ENCODE peak calls at places on chromosome 4, in eight cellular contexts. One of them, this sample, is unnamed.

GRCh38 chr4:86910820-86911684 is 18.8 kb upstream of the C4orf36 start:
- DNase-seq in HepG2: no peak
- DNase-seq in SK-N-SH: no peak
- DNase-seq in endothelial cell of umbilical vein: no peak
- DNase-seq in K562: no peak
- DNase-seq in A549: no peak
- DNase-seq in HCT116: no peak
- DNase-seq in GM12878: no peak
- DNase-seq in this sample: no peak

GRCh38 chr4:86720508-86721068 is 126.5 kb downstream of the PTPN13 start:
- DNase-seq in endothelial cell of umbilical vein: peak
- DNase-seq in SK-N-SH: no peak
- DNase-seq in K562: no peak
- DNase-seq in HepG2: no peak
- DNase-seq in GM12878: no peak
- DNase-seq in A549: no peak
- DNase-seq in HCT116: no peak
- DNase-seq in this sample: no peak

GRCh38 chr4:108172231-108172779 is 3.6 kb upstream of the LEF1 start:
- DNase-seq in GM12878: no peak
- DNase-seq in SK-N-SH: peak
- DNase-seq in HCT116: no peak
- DNase-seq in endothelial cell of umbilical vein: no peak
- DNase-seq in HepG2: no peak
- DNase-seq in A549: no peak
- DNase-seq in K562: no peak
- DNase-seq in this sample: no peak

GRCh38 chr4:17163156-17163555 is 264.7 kb upstream of the LDB2 start:
- DNase-seq in endothelial cell of umbilical vein: no peak
- DNase-seq in SK-N-SH: no peak
- DNase-seq in HepG2: no peak
- DNase-seq in K562: no peak
- DNase-seq in HCT116: no peak
- DNase-seq in GM12878: no peak
- DNase-seq in A549: no peak
- DNase-seq in this sample: no peak

GRCh38 chr4:118774989-118775388 is 60.9 kb downstream of the SEC24D start:
- DNase-seq in A549: no peak
- DNase-seq in HepG2: no peak
- DNase-seq in SK-N-SH: no peak
- DNase-seq in K562: no peak
- DNase-seq in endothelial cell of umbilical vein: peak
- DNase-seq in HCT116: no peak
- DNase-seq in GM12878: no peak
- DNase-seq in this sample: no peak

GRCh38 chr4:161359491-161359890 is 804.3 kb downstream of the FSTL5 start:
- DNase-seq in GM12878: peak
- DNase-seq in SK-N-SH: no peak
- DNase-seq in K562: no peak
- DNase-seq in A549: peak
- DNase-seq in HepG2: no peak
- DNase-seq in HCT116: no peak
- DNase-seq in endothelial cell of umbilical vein: no peak
- DNase-seq in this sample: no peak

GRCh38 chr4:48939785-48940184 is 33.2 kb upstream of the OCIAD2 start:
- DNase-seq in endothelial cell of umbilical vein: peak
- DNase-seq in SK-N-SH: no peak
- DNase-seq in K562: no peak
- DNase-seq in A549: peak
- DNase-seq in HepG2: no peak
- DNase-seq in HCT116: no peak
- DNase-seq in GM12878: no peak
- DNase-seq in this sample: no peak

GRCh38 chr4:153151535-153152452 is 52.4 kb upstream of the TRIM2 start:
- DNase-seq in HepG2: no peak
- DNase-seq in endothelial cell of umbilical vein: peak
- DNase-seq in K562: no peak
- DNase-seq in SK-N-SH: peak
- DNase-seq in A549: peak
- DNase-seq in HCT116: no peak
- DNase-seq in GM12878: no peak
- DNase-seq in this sample: peak

GRCh38 chr4:156778093-156778492 is 193.5 kb downstream of the PDGFC start:
- DNase-seq in HCT116: no peak
- DNase-seq in K562: no peak
- DNase-seq in GM12878: no peak
- DNase-seq in HepG2: no peak
- DNase-seq in endothelial cell of umbilical vein: no peak
- DNase-seq in A549: no peak
- DNase-seq in SK-N-SH: no peak
- DNase-seq in this sample: no peak

GRCh38 chr4:68904786-68905185 is 46.8 kb downstream of the UGT2A3 start:
- DNase-seq in A549: no peak
- DNase-seq in SK-N-SH: no peak
- DNase-seq in HepG2: peak
- DNase-seq in GM12878: peak
- DNase-seq in K562: peak
- DNase-seq in endothelial cell of umbilical vein: no peak
- DNase-seq in HCT116: no peak
- DNase-seq in this sample: peak
- TF ChIP-seq CTCF in A549: no peak
- TF ChIP-seq CTCF in SK-N-SH: peak
- TF ChIP-seq CTCF in HepG2: peak
- TF ChIP-seq CTCF in GM12878: peak
- TF ChIP-seq CTCF in K562: no peak
- TF ChIP-seq CTCF in endothelial cell of umbilical vein: no peak
- TF ChIP-seq CTCF in HCT116: peak
- TF ChIP-seq CTCF in this sample: peak

GRCh38 chr4:159160242-159160641 is 57.4 kb downstream of the RAPGEF2 start:
- DNase-seq in K562: no peak
- DNase-seq in GM12878: no peak
- DNase-seq in endothelial cell of umbilical vein: no peak
- DNase-seq in A549: no peak
- DNase-seq in HCT116: no peak
- DNase-seq in SK-N-SH: peak
- DNase-seq in HepG2: no peak
- DNase-seq in this sample: no peak

GRCh38 chr4:159155119-159155518 is 52.2 kb downstream of the RAPGEF2 start:
- DNase-seq in SK-N-SH: no peak
- DNase-seq in GM12878: no peak
- DNase-seq in A549: no peak
- DNase-seq in K562: no peak
- DNase-seq in HCT116: no peak
- DNase-seq in endothelial cell of umbilical vein: no peak
- DNase-seq in HepG2: no peak
- DNase-seq in this sample: no peak

GRCh38 chr4:159158989-159159388 is 56.1 kb downstream of the RAPGEF2 start:
- DNase-seq in HepG2: no peak
- DNase-seq in GM12878: no peak
- DNase-seq in SK-N-SH: no peak
- DNase-seq in HCT116: no peak
- DNase-seq in endothelial cell of umbilical vein: peak
- DNase-seq in A549: no peak
- DNase-seq in K562: no peak
- DNase-seq in this sample: no peak

GRCh38 chr4:159159611-159160010 is 56.7 kb downstream of the RAPGEF2 start:
- DNase-seq in HCT116: no peak
- DNase-seq in endothelial cell of umbilical vein: peak
- DNase-seq in SK-N-SH: no peak
- DNase-seq in K562: no peak
- DNase-seq in HepG2: no peak
- DNase-seq in A549: no peak
- DNase-seq in GM12878: no peak
- DNase-seq in this sample: no peak

DNA sequence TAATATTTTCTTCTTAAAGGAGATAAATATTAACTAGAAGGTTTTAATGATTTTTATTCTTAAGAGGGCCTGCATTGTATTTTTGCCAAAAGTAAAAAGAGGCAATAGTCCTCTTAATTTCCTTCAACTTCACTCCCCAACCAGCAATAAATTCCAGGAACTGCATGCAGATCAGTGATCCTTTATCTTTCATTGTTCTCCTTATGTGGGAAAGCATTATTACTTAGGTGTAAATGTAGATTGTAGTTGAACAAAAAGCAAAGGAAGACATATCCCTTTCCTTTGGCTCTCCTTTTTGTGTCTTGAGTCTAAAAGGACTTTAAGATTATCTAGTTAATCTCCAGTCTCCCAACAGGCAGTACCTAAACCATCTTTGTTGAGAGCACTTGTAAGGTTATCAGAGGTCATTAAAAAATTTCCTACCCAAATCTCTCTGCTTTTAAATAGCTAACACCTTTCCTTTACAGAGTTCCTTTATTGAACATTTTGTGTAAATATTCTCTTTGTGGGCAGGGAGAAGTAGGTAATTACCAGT is 55.3 kb downstream of the RAPGEF2 start:
- DNase-seq in SK-N-SH: no peak
- DNase-seq in HCT116: no peak
- DNase-seq in A549: no peak
- DNase-seq in GM12878: no peak
- DNase-seq in K562: no peak
- DNase-seq in HepG2: no peak
- DNase-seq in endothelial cell of umbilical vein: peak
- DNase-seq in this sample: no peak
- TF ChIP-seq MAX in SK-N-SH: no peak
- TF ChIP-seq MAX in HCT116: no peak
- TF ChIP-seq MAX in A549: no peak
- TF ChIP-seq MAX in GM12878: no peak
- TF ChIP-seq MAX in K562: no peak
- TF ChIP-seq MAX in HepG2: no peak
- TF ChIP-seq MAX in endothelial cell of umbilical vein: no peak
- TF ChIP-seq MAX in this sample: no peak

DNA sequence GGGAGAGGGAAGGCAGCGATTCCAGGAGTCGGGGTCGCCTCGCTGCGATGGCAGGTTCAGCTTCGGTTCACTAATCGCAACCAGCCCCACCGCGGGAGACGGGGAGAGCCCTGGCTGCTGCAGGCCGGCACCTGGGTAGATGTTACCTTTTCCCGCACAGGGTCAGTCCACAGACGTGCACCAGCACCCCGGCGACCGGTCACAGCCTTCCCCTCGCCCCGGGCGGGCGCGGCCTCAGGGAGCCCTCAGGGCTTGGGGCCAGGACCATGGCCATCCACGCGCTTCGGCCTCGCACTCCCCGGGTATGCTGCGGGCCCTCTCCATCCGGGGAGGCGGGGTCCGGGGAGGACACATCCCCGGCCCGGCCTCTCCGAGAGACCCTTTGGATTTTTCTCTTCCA is 26.1 kb upstream of the EXOC1L start:
- DNase-seq in HCT116: no peak
- DNase-seq in GM12878: no peak
- DNase-seq in HepG2: no peak
- DNase-seq in K562: no peak
- DNase-seq in A549: no peak
- DNase-seq in SK-N-SH: peak
- DNase-seq in endothelial cell of umbilical vein: no peak
- DNase-seq in this sample: no peak
- H3K4me3 ChIP-seq in HCT116: no peak
- H3K4me3 ChIP-seq in GM12878: no peak
- H3K4me3 ChIP-seq in HepG2: no peak
- H3K4me3 ChIP-seq in K562: no peak
- H3K4me3 ChIP-seq in A549: no peak
- H3K4me3 ChIP-seq in SK-N-SH: no peak
- H3K4me3 ChIP-seq in endothelial cell of umbilical vein: no peak
- H3K4me3 ChIP-seq in this sample: no peak

GRCh38 chr4:144572660-144573059 is 73.3 kb upstream of the HHIP start:
- DNase-seq in GM12878: no peak
- DNase-seq in K562: peak
- DNase-seq in endothelial cell of umbilical vein: no peak
- DNase-seq in SK-N-SH: no peak
- DNase-seq in A549: peak
- DNase-seq in HepG2: peak
- DNase-seq in HCT116: no peak
- DNase-seq in this sample: peak
- TF ChIP-seq CTCF in GM12878: peak
- TF ChIP-seq CTCF in K562: peak
- TF ChIP-seq CTCF in endothelial cell of umbilical vein: peak
- TF ChIP-seq CTCF in SK-N-SH: peak
- TF ChIP-seq CTCF in A549: no peak
- TF ChIP-seq CTCF in HepG2: peak
- TF ChIP-seq CTCF in HCT116: no peak
- TF ChIP-seq CTCF in this sample: no peak

GRCh38 chr4:77695769-77696168 is 90.1 kb downstream of the CXCL13 start:
- DNase-seq in A549: peak
- DNase-seq in K562: peak
- DNase-seq in endothelial cell of umbilical vein: peak
- DNase-seq in HCT116: peak
- DNase-seq in SK-N-SH: no peak
- DNase-seq in GM12878: no peak
- DNase-seq in HepG2: peak
- DNase-seq in this sample: peak

GRCh38 chr4:77701111-77701510 is 95.5 kb downstream of the CXCL13 start:
- DNase-seq in GM12878: no peak
- DNase-seq in SK-N-SH: no peak
- DNase-seq in endothelial cell of umbilical vein: no peak
- DNase-seq in A549: no peak
- DNase-seq in K562: no peak
- DNase-seq in HCT116: no peak
- DNase-seq in HepG2: no peak
- DNase-seq in this sample: no peak

GRCh38 chr4:77697860-77698599 is 92.4 kb downstream of the CXCL13 start:
- DNase-seq in GM12878: no peak
- DNase-seq in A549: peak
- DNase-seq in SK-N-SH: no peak
- DNase-seq in HepG2: peak
- DNase-seq in HCT116: peak
- DNase-seq in endothelial cell of umbilical vein: peak
- DNase-seq in K562: peak
- DNase-seq in this sample: peak

DNA sequence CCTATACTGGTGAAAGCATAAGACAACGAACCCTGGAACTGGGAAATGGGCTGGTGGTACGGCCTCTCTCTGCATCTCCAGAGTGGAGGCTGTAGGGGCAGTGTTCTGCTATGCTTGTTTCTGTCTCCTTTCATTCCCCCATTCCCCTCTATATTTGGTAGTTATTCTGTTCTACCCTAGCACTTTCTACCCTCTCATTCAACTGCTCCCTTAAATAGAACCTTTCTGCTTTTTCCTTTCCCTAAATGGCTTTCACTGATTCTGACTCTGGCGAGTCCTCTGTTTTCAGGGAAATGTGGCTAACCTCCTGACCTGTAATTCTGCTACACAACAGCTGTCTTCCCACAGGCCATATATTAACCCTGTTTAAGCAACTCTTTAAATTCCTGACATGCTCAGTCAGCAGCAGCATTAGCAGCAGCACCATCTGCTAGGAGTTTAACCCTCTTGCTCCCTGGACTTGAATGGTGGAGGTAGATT is 94.2 kb downstream of the CXCL13 start:
- DNase-seq in K562: peak
- DNase-seq in endothelial cell of umbilical vein: peak
- DNase-seq in HepG2: peak
- DNase-seq in GM12878: no peak
- DNase-seq in HCT116: no peak
- DNase-seq in A549: peak
- DNase-seq in SK-N-SH: peak
- DNase-seq in this sample: no peak
- TF ChIP-seq MAX in K562: no peak
- TF ChIP-seq MAX in endothelial cell of umbilical vein: no peak
- TF ChIP-seq MAX in HepG2: no peak
- TF ChIP-seq MAX in GM12878: no peak
- TF ChIP-seq MAX in HCT116: no peak
- TF ChIP-seq MAX in A549: no peak
- TF ChIP-seq MAX in SK-N-SH: no peak
- TF ChIP-seq MAX in this sample: no peak

GRCh38 chr4:113975578-113975977 is 3.9 kb downstream of the ARSJ start:
- DNase-seq in HepG2: no peak
- DNase-seq in GM12878: no peak
- DNase-seq in K562: no peak
- DNase-seq in SK-N-SH: no peak
- DNase-seq in HCT116: no peak
- DNase-seq in endothelial cell of umbilical vein: peak
- DNase-seq in A549: no peak
- DNase-seq in this sample: no peak
- H3K4me3 ChIP-seq in HepG2: no peak
- H3K4me3 ChIP-seq in GM12878: no peak
- H3K4me3 ChIP-seq in K562: no peak
- H3K4me3 ChIP-seq in SK-N-SH: peak
- H3K4me3 ChIP-seq in HCT116: no peak
- H3K4me3 ChIP-seq in endothelial cell of umbilical vein: peak
- H3K4me3 ChIP-seq in A549: no peak
- H3K4me3 ChIP-seq in this sample: no peak